ENCODE peak calls at places on chromosomes 16 and 17, in nine cellular contexts. H is choroid plexus epithelial cell, E is PC-9, Q is ovary, F is skeletal muscle cell, K is right lobe of liver, I is GM23248, J is HCT116, O is breast epithelium. Y is an unnamed sample.

GRCh38 chr16:84294196-84295142 is at the start of gene WFDC1:
- DNase-seq in H (peak), E (no peak), Q (peak), F (no peak), K (no peak), I (peak), J (no peak), O (no peak), Y (no peak)

GRCh38 chr17:12078791-12079190 is 58.1 kb downstream of the MAP2K4 start:
- DNase-seq in H (peak), E (no peak), Q (no peak), F (peak), K (no peak), I (peak), J (no peak), O (no peak), Y (peak)

GRCh38 chr17:45108051-45108450 is 24.3 kb downstream of the PLCD3 start:
- DNase-seq in H (no peak), E (no peak), Q (no peak), F (no peak), K (no peak), I (no peak), J (no peak), O (no peak), Y (no peak)

GRCh38 chr17:77959216-77959925 is 868 bp downstream of the TNRC6C start:
- DNase-seq in H (peak), E (no peak), Q (peak), F (no peak), K (no peak), I (peak), J (no peak), O (no peak), Y (no peak)

GRCh38 chr17:46770818-46771600 is 47.5 kb downstream of the WNT3 start:
- DNase-seq in H (peak), E (peak), Q (peak), F (no peak), K (no peak), I (peak), J (no peak), O (no peak), Y (no peak)

GRCh38 chr16:49281843-49282642 is 405 bp upstream of the CBLN1 start:
- DNase-seq in H (peak), E (no peak), Q (peak), F (no peak), K (peak), I (peak), J (no peak), O (peak), Y (peak)

GRCh38 chr17:29157310-29157709 is 22.9 kb downstream of the MYO18A start:
- DNase-seq in H (no peak), E (peak), Q (no peak), F (no peak), K (no peak), I (no peak), J (no peak), O (no peak), Y (no peak)

GRCh38 chr17:28346199-28346580 is 10.6 kb downstream of the TNFAIP1 start:
- DNase-seq in H (peak), E (no peak), Q (no peak), F (no peak), K (no peak), I (no peak), J (no peak), O (no peak), Y (no peak)

GRCh38 chr17:81030726-81031570 is 4.0 kb upstream of the BAIAP2 start:
- DNase-seq in H (no peak), E (no peak), Q (peak), F (no peak), K (peak), I (no peak), J (no peak), O (no peak), Y (no peak)

GRCh38 chr17:81033535-81034167 is 1.3 kb upstream of the BAIAP2 start:
- DNase-seq in H (no peak), E (no peak), Q (no peak), F (no peak), K (peak), I (no peak), J (no peak), O (no peak), Y (no peak)

GRCh38 chr17:81034168-81034777 is 678 bp upstream of the BAIAP2 start:
- DNase-seq in H (no peak), E (no peak), Q (no peak), F (no peak), K (no peak), I (no peak), J (no peak), O (no peak), Y (no peak)

GRCh38 chr17:81031571-81032550 is 3.1 kb upstream of the BAIAP2 start:
- DNase-seq in H (no peak), E (no peak), Q (peak), F (no peak), K (peak), I (no peak), J (no peak), O (no peak), Y (no peak)

DNA sequence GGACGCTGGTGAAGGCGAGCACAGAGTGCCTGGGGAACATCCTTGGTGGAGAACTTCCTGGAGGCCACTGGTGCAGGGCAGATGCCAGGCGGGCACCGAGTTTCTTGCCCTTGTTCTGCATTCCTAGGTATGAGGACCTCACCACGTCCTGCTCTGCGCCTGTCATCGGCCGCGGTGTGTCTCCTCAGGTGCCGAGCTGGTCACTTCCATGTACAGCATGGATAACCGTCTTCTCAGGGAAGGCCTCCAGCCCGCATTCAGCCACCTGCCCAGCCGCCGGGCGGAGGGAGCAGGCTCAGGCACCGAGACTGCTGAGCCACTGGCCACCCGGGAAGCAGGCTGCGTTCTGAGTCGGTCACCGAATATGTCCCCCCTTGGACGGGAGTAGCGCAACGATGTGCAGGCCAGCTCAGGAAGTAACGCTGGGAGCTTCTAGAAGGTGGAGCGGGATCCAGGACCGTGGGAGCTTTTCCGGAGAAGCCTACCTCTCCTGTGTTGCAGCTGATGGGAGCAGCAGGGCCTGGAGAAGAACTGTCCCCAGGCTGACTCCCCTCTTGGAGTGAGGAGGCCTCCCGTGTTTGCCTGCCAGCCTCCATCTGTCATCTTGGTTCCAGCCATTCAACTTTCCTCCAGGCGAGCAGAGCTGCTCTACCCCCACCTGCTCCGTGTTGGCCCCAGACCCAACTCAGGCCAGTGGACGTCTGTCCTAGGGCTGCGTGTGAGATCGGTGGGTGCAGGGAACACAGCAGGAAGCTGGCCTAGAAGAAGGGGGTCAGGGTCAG is 2.1 kb upstream of the BAIAP2 start:
- DNase-seq in H (no peak), E (no peak), Q (peak), F (no peak), K (peak), I (no peak), J (no peak), O (no peak), Y (no peak)
- H3K4me3 ChIP-seq in H (no peak), E (no peak), Q (no peak), F (no peak), K (no peak), I (no peak), J (no peak), O (no peak), Y (no peak)

GRCh38 chr16:85610446-85611204 is 2.5 kb upstream of the GSE1 start:
- DNase-seq in H (peak), E (peak), Q (peak), F (peak), K (peak), I (peak), J (peak), O (peak), Y (no peak)
- H3K4me3 ChIP-seq in H (peak), E (peak), Q (peak), F (peak), K (peak), I (peak), J (peak), O (peak), Y (peak)

DNA sequence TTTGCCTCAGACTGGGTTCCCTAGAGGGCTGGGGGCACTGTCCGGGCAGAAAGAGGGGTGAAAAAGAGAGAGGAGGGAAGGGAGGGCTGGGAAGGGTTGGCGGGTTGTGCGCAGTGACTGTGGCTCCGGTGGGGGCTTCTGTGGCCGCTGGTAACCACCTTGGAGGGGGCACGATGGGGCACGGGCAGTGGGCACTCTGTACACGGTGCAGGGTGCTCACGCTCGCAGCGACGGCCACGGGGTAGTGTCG is 591 bp downstream of the PLLP start:
- DNase-seq in H (no peak), E (no peak), Q (no peak), F (no peak), K (no peak), I (no peak), J (no peak), O (no peak), Y (no peak)
- H3K4me3 ChIP-seq in H (no peak), E (peak), Q (peak), F (peak), K (peak), I (no peak), J (peak), O (peak), Y (no peak)

GRCh38 chr16:796296-797119 is 4.0 kb downstream of the GNG13 start:
- DNase-seq in H (no peak), E (no peak), Q (no peak), F (no peak), K (no peak), I (no peak), J (no peak), O (no peak), Y (no peak)
- H3K4me3 ChIP-seq in H (no peak), E (no peak), Q (no peak), F (no peak), K (no peak), I (no peak), J (no peak), O (no peak), Y (no peak)

DNA sequence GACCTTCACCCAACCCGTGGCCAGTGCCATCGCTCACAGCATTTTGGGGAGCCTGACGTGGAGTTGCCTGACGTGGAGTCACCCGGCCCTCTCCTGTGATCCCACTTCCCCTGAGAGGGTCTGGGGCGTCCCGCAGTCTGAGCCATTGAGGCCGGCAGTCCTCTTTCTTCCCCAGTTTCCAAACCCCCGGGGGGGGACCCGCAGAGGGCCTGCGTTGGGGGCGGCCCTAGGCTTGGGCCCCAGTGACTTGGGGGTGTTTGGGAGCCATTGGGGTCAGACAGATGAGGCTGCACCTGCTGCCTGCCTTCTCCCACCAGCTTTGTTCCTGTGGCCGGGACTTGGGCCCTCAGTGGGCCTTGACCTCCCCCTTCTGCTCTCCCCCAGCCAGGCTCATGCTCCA is 1.7 kb downstream of the RHOT2 start:
- DNase-seq in H (no peak), E (no peak), Q (no peak), F (no peak), K (no peak), I (no peak), J (no peak), O (no peak), Y (no peak)
- H3K4me3 ChIP-seq in H (peak), E (no peak), Q (no peak), F (no peak), K (no peak), I (no peak), J (peak), O (no peak), Y (no peak)

GRCh38 chr17:79950711-79951110 is 85.0 kb downstream of the TBC1D16 start:
- DNase-seq in H (no peak), E (no peak), Q (peak), F (no peak), K (peak), I (no peak), J (no peak), O (no peak), Y (no peak)
- H3K4me3 ChIP-seq in H (no peak), E (no peak), Q (no peak), F (no peak), K (no peak), I (no peak), J (no peak), O (no peak), Y (no peak)

GRCh38 chr17:52158450-52159042 is at the start of gene CA10:
- DNase-seq in H (no peak), E (no peak), Q (no peak), F (no peak), K (no peak), I (no peak), J (no peak), O (no peak), Y (no peak)

GRCh38 chr17:52155301-52155700 is 3.2 kb downstream of the CA10 start:
- DNase-seq in H (no peak), E (no peak), Q (no peak), F (no peak), K (no peak), I (no peak), J (no peak), O (no peak), Y (no peak)

GRCh38 chr17:52157603-52158449 is 688 bp downstream of the CA10 start:
- DNase-seq in H (no peak), E (no peak), Q (no peak), F (no peak), K (no peak), I (no peak), J (no peak), O (no peak), Y (no peak)

GRCh38 chr17:52156576-52156975 is 1.9 kb downstream of the CA10 start:
- DNase-seq in H (no peak), E (no peak), Q (no peak), F (no peak), K (no peak), I (no peak), J (no peak), O (no peak), Y (no peak)

GRCh38 chr17:52157161-52157560 is 1.4 kb downstream of the CA10 start:
- DNase-seq in H (no peak), E (no peak), Q (no peak), F (no peak), K (no peak), I (no peak), J (no peak), O (no peak), Y (no peak)
- H3K4me3 ChIP-seq in H (no peak), E (no peak), Q (no peak), F (no peak), K (no peak), I (no peak), J (no peak), O (no peak), Y (no peak)

GRCh38 chr16:4472880-4473279 is 1.5 kb downstream of the NMRAL1 start:
- DNase-seq in H (no peak), E (no peak), Q (no peak), F (no peak), K (no peak), I (no peak), J (no peak), O (no peak), Y (no peak)
- H3K4me3 ChIP-seq in H (no peak), E (peak), Q (no peak), F (no peak), K (no peak), I (no peak), J (no peak), O (no peak), Y (no peak)

DNA sequence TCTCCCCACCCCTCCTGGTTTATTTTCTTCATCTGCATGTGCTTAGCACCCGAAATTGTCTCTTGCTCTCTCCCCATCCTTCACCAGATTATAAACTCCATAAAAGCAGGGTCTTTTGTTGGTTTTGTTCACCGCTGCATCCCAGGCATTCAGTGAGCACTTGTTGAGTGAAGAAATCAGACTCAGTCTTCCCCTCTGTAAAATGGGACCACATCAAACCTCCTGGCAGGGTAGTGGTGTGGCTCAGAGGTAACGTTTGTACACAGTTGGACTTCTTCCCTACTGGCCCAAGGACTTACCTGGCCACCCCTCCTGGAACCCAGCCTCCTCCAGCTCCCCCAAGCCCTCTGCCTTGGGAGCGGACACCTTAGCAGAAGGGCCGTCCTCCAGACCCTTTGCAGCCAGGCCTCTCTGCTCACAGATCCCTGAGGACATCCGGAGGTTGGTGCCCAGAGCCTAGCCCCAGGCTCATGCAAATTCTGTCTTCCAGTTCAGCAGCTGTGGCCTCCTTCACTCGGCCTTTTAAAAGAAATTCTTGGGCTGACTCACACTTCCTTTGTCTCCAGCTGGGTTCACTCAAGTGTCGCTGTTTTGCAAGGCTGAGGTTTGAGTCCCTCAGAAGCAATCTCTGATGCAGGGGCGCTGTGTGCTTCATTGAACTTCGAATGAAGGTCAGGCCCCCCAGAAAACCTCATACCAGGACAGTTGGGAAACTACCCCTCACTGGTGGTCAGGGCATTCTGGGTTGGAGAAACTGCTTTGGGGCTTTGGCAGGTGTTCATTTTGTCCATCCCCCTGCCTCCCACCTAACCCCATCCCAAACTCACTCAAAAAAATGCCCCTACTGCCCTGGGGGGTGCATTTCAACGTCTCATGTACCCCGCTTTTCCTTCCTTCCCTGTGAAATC is 16.8 kb upstream of the RMI2 start:
- DNase-seq in H (peak), E (peak), Q (peak), F (peak), K (no peak), I (peak), J (peak), O (no peak), Y (no peak)
- H3K4me3 ChIP-seq in H (peak), E (peak), Q (no peak), F (peak), K (no peak), I (peak), J (peak), O (no peak), Y (no peak)